ENCODE peak calls at places on chromosome 21, in four cellular contexts. W is cardiac muscle cell, Y is fibroblast of lung, H is left kidney. C is an unnamed sample.

GRCh38 chr21:36532769-36533467 is 53.0 kb upstream of the CLDN14 start:
- DNase-seq in Y (no peak), H (peak), W (no peak), C (no peak)

GRCh38 chr21:35316933-35317332 is 267.8 kb upstream of the RUNX1 start:
- DNase-seq in Y (peak), W (no peak), H (no peak), C (no peak)

GRCh38 chr21:42365770-42366169 is 565 bp downstream of the TFF1 start:
- DNase-seq in W (no peak), H (peak), Y (no peak), C (no peak)

GRCh38 chr21:41816583-41817165 is 49.8 kb upstream of the RIPK4 start:
- DNase-seq in W (peak), Y (peak), H (peak), C (peak)

GRCh38 chr21:41605934-41606285 is 98.0 kb upstream of the TMPRSS2 start:
- DNase-seq in W (no peak), Y (no peak), H (no peak), C (no peak)

GRCh38 chr21:34974162-34974981 is 74.7 kb downstream of the RUNX1 start:
- DNase-seq in W (no peak), Y (peak), H (no peak), C (peak)

GRCh38 chr21:45853703-45854342 is 127.7 kb upstream of the COL6A1 start:
- DNase-seq in H (no peak), Y (no peak), W (no peak), C (no peak)

GRCh38 chr21:37118187-37118826 is 45.3 kb downstream of the TTC3 start:
- DNase-seq in W (no peak), Y (no peak), H (no peak), C (no peak)

C was measured in GM20000.